ENCODE peak calls at places on chromosomes 7 and 10, in eight cellular contexts. O, H, P, Z, G, D, X and M are unnamed samples. For H3K27me3, the result is how much of the 10 kb centered on the place peaks cover.

GRCh38 chr10:95864906-95865813 is 42.6 kb upstream of the CC2D2B start:
- DNase-seq in O (no peak), G (no peak), H (no peak), Z (peak), D (peak), X (peak), P (peak), M (peak)

GRCh38 chr10:121800146-121800545 is 127.7 kb downstream of the ATE1 start:
- DNase-seq in G (no peak), H (no peak), D (no peak), X (no peak), Z (no peak), O (no peak), P (no peak), M (no peak)

GRCh38 chr10:74929197-74929596 is 102.8 kb downstream of the KAT6B start:
- DNase-seq in H (no peak), G (no peak), X (no peak), P (no peak), Z (no peak), D (no peak), O (no peak), M (no peak)

GRCh38 chr10:61747341-61747740 is 84.6 kb downstream of the CABCOCO1 start:
- DNase-seq in D (peak), H (no peak), O (no peak), G (no peak), P (no peak), Z (no peak), X (no peak), M (no peak)

GRCh38 chr7:44524811-44525388 is 16.2 kb downstream of the NPC1L1 start:
- DNase-seq in P (no peak), D (no peak), H (no peak), G (no peak), X (no peak), Z (no peak), O (no peak), M (no peak)

GRCh38 chr10:97412891-97413304 is 11.8 kb upstream of the RRP12 start:
- DNase-seq in O (no peak), G (no peak), X (no peak), D (no peak), P (no peak), H (peak), Z (no peak), M (no peak)

GRCh38 chr7:29304756-29305155 is 110.2 kb downstream of the CHN2 start:
- DNase-seq in G (no peak), H (no peak), Z (no peak), D (no peak), X (no peak), P (no peak), O (no peak), M (no peak)

GRCh38 chr7:94056796-94057207 is 52.6 kb upstream of the BET1 start:
- DNase-seq in H (no peak), Z (no peak), O (no peak), P (no peak), X (no peak), G (no peak), D (no peak), M (no peak)

GRCh38 chr7:121530251-121531174 is 134.4 kb upstream of the FAM3C start:
- DNase-seq in P (peak), Z (no peak), X (no peak), D (no peak), G (no peak), H (no peak), O (no peak), M (no peak)

GRCh38 chr10:75480374-75480773 is 49.0 kb downstream of the LRMDA start:
- DNase-seq in G (no peak), P (no peak), Z (no peak), D (no peak), H (no peak), X (no peak), O (no peak), M (no peak)

GRCh38 chr7:158815046-158815445 is 14.3 kb downstream of the ESYT2 start:
- DNase-seq in O (no peak), Z (no peak), G (no peak), D (no peak), H (no peak), X (no peak), P (no peak), M (no peak)

GRCh38 chr7:100613447-100614185 is 1.3 kb downstream of the MOSPD3 start:
- DNase-seq in P (no peak), G (no peak), D (no peak), O (no peak), X (no peak), Z (no peak), H (no peak), M (no peak)

GRCh38 chr10:72260588-72261322 is 13.0 kb upstream of the DDIT4 start:
- DNase-seq in G (peak), H (peak), O (peak), D (peak), Z (peak), P (peak), X (peak), M (peak)

GRCh38 chr7:124459101-124460052 is 306.2 kb downstream of the GPR37 start:
- DNase-seq in P (no peak), H (no peak), O (no peak), G (no peak), X (no peak), D (no peak), Z (no peak), M (no peak)

GRCh38 chr10:116636385-116636784 is 15.6 kb downstream of the PNLIPRP2 start:
- DNase-seq in H (no peak), G (no peak), O (no peak), D (no peak), P (no peak), X (no peak), Z (no peak), M (no peak)

GRCh38 chr10:26491934-26492333 is 53.8 kb downstream of the APBB1IP start:
- DNase-seq in P (no peak), X (no peak), D (no peak), G (no peak), Z (no peak), H (no peak), O (no peak), M (no peak)

GRCh38 chr10:29067161-29067560 is 221.7 kb upstream of the LYZL1 start:
- DNase-seq in Z (no peak), H (no peak), X (no peak), D (peak), P (no peak), O (no peak), G (no peak), M (peak)

GRCh38 chr10:27383595-27384542 is 120.2 kb upstream of the RAB18 start:
- DNase-seq in H (no peak), D (no peak), P (no peak), Z (no peak), G (no peak), X (no peak), O (no peak), M (no peak)

GRCh38 chr7:155802291-155802690 is 10.0 kb downstream of the SHH start:
- DNase-seq in D (no peak), Z (no peak), H (no peak), X (no peak), G (no peak), P (no peak), O (no peak), M (no peak)
- H3K27me3 ChIP-seq in D (under half), Z (half or more), H (half or more), X (under half), G (half or more), P (under half), O (half or more), M (under half)

GRCh38 chr10:99329238-99329890 is at the start of gene CNNM1:
- DNase-seq in O (peak), P (peak), G (no peak), Z (no peak), H (peak), D (no peak), X (peak), M (peak)

GRCh38 chr10:99328579-99329237 is 448 bp upstream of the CNNM1 start:
- DNase-seq in X (peak), G (no peak), P (no peak), D (no peak), H (no peak), Z (no peak), O (no peak), M (peak)

GRCh38 chr10:99330675-99330924 is 1.4 kb downstream of the CNNM1 start:
- DNase-seq in P (no peak), D (no peak), Z (no peak), X (no peak), O (no peak), G (no peak), H (no peak), M (peak)

GRCh38 chr10:99331207-99331803 is 2.1 kb downstream of the CNNM1 start:
- DNase-seq in P (no peak), Z (no peak), G (no peak), H (no peak), O (no peak), D (peak), X (no peak), M (peak)

DNA sequence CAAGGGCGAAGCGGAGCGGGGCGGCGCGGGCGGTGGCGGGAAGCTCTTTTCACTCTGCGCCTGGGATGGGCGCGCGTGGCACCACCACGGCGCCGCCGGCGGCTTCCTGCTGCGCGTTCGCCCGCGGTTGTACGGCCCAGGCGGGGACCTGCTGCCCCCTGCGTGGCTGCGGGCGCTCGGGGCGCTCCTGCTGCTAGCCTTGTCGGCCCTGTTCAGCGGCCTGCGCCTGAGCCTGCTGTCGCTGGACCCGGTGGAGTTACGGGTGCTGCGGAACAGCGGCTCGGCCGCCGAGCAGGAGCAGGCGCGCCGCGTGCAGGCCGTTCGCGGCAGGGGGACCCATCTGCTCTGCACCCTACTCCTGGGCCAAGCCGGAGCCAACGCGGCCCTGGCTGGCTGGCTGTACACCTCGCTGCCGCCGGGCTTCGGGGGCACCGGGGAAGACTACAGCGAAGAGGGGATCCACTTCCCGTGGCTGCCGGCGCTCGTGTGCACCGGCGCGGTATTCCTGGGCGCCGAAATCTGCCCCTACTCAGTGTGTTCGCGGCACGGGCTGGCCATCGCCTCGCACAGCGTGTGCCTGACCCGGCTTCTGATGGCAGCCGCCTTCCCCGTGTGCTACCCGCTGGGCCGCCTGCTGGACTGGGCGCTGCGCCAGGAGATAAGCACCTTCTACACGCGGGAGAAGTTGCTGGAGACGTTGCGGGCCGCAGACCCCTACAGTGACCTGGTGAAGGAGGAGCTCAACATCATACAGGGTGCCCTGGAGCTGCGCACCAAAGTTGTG is 927 bp downstream of the CNNM1 start:
- DNase-seq in G (no peak), Z (no peak), P (no peak), D (no peak), H (peak), O (peak), X (no peak), M (peak)
- H3K27me3 ChIP-seq in G (under half), Z (under half), P (under half), D (under half), H (under half), O (under half), X (under half), M (under half)

DNA sequence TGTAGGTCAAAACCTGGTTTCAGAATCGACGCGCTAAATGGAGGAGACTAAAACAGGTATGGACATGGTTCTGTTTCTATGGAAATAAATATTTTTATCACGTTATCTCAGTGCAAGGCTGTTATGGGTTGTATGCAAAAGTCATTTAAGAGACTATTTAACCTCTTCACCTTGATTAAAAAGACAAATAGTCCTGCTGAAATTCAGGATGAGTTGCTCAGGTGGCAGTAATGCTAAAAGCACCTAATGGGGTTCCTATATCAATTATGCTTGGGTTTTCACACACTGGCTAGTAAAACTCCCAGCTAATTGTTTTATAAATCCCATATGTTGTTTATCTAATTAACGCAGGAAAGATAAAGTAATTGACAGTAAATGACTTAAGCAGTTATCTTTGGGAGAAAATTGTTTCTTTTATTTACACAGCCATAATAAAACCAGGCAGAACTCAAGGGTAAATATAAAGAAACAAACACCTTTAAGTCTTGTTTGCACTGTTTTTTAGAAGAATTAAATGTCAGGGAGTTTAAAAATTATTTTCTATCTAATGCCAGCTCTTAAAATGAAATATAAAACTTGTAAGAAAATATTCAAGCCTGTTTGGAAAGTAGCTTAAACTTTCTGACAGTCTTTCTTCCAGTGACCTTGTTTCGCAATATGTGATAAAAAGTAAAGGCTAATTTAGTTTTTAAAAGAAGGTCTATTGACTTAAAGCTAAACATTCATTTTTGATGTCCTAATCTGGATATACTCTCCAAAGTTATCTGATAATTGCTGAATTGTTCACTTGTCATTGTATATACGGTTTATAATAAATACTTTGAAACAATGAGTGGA is 3.2 kb downstream of the HHEX start:
- DNase-seq in O (no peak), G (no peak), Z (no peak), D (no peak), X (no peak), P (no peak), H (no peak), M (peak)
- H3K27me3 ChIP-seq in O (under half), G (under half), Z (half or more), D (under half), X (under half), P (under half), H (under half), M (under half)

DNA sequence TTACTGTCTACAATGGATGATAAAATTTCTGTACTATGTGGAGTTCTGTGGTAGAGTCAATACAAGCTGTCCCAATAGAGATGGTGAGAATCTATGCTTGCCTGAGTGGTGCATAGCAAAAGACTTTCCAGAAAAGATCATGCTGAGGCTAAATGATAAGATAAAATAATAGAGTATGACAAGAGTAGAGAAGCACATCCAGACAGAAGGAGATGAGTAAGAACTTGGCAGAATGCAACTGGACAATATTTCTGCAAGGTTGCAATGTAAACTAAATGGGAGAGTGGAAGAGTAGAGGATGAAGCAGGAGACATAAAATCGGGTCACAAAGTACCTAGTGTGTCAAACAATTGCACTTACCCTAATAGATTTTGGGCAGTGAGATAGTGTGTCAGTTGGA is 347.6 kb downstream of the MDFIC start:
- DNase-seq in P (no peak), O (no peak), H (no peak), X (no peak), D (no peak), Z (no peak), G (no peak), M (no peak)
- H3K27me3 ChIP-seq in P (under half), O (under half), H (under half), X (under half), D (under half), Z (under half), G (under half), M (under half)

GRCh38 chr7:107816053-107816566 is 13.1 kb upstream of the SLC26A3 start:
- DNase-seq in X (no peak), D (no peak), H (no peak), Z (no peak), G (no peak), P (no peak), O (no peak), M (peak)

GRCh38 chr7:107810626-107811025 is 7.6 kb upstream of the SLC26A3 start:
- DNase-seq in G (no peak), X (no peak), O (no peak), D (no peak), P (no peak), H (no peak), Z (no peak), M (no peak)

GRCh38 chr7:107815254-107815882 is 12.3 kb upstream of the SLC26A3 start:
- DNase-seq in H (no peak), Z (no peak), O (no peak), G (no peak), P (peak), X (no peak), D (no peak), M (peak)

GRCh38 chr7:107811934-107812333 is 8.9 kb upstream of the SLC26A3 start:
- DNase-seq in Z (no peak), G (no peak), O (no peak), P (no peak), H (no peak), D (no peak), X (no peak), M (no peak)

DNA sequence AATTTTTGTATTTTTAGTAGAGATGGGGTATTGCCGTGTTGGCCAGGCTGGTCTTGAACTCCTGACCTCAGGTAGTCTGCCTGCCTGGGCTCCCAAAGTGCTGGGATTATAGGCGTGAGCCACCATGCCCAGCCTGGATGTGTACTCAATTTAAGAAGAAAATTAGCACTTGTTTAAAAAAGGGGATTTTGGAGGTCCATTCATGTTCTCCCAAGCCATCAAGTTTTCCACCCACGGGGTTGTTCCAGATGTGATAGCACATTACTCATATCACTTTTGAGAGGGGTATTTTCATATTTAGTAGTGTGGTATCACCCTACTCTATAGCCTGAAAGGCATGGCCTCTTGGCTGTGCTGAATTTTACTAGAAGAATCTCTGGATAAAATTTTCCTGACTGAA is 10.5 kb upstream of the SLC26A3 start:
- DNase-seq in G (no peak), H (no peak), O (no peak), D (no peak), X (no peak), Z (no peak), P (no peak), M (no peak)
- H3K27me3 ChIP-seq in G (under half), H (under half), O (under half), D (under half), X (under half), Z (under half), P (under half), M (under half)

GRCh38 chr10:133231946-133232574 is 2.0 kb downstream of the UTF1 start:
- DNase-seq in H (no peak), Z (no peak), X (no peak), O (no peak), G (no peak), P (no peak), D (no peak), M (peak)
- H3K27me3 ChIP-seq in H (half or more), Z (under half), X (under half), O (half or more), G (half or more), P (half or more), D (under half), M (under half)